ENCODE peak calls at places on chromosome 21, in five cellular contexts. One of them, this sample, is unnamed.

GRCh38 chr21:25385912-25386474 is 221.3 kb downstream of the MRPL39 start:
- DNase-seq in NCI-H2029: peak; percentile 25
- DNase-seq in upper lobe of right lung: no peak
- DNase-seq in AG08395: peak; percentile 58
- DNase-seq in NCI-H146: peak; percentile 71
- DNase-seq in this sample: peak; percentile 43

GRCh38 chr21:15009964-15010363 is 54.8 kb downstream of the NRIP1 start:
- DNase-seq in NCI-H2029: no peak
- DNase-seq in upper lobe of right lung: no peak
- DNase-seq in AG08395: peak; percentile 17
- DNase-seq in NCI-H146: no peak
- DNase-seq in this sample: no peak

GRCh38 chr21:35375115-35375514 is 326.0 kb upstream of the RUNX1 start:
- DNase-seq in NCI-H2029: no peak
- DNase-seq in upper lobe of right lung: no peak
- DNase-seq in AG08395: peak; percentile 69
- DNase-seq in NCI-H146: no peak
- DNase-seq in this sample: no peak

GRCh38 chr21:46328151-46328550 is 4.2 kb downstream of the PCNT start:
- DNase-seq in NCI-H2029: no peak
- DNase-seq in upper lobe of right lung: no peak
- DNase-seq in AG08395: no peak
- DNase-seq in NCI-H146: no peak
- DNase-seq in this sample: no peak

GRCh38 chr21:35428927-35429326 is 379.8 kb upstream of the RUNX1 start:
- DNase-seq in NCI-H2029: no peak
- DNase-seq in upper lobe of right lung: no peak
- DNase-seq in AG08395: peak; percentile 7
- DNase-seq in NCI-H146: no peak
- DNase-seq in this sample: no peak

GRCh38 chr21:31888936-31889371 is 16.1 kb downstream of the HUNK start:
- DNase-seq in NCI-H2029: peak; percentile 5
- DNase-seq in upper lobe of right lung: no peak
- DNase-seq in AG08395: peak; percentile 17
- DNase-seq in NCI-H146: no peak
- DNase-seq in this sample: no peak

GRCh38 chr21:43932005-43932404 is 67.0 kb downstream of the AGPAT3 start:
- DNase-seq in NCI-H2029: no peak
- DNase-seq in upper lobe of right lung: no peak
- DNase-seq in AG08395: no peak
- DNase-seq in NCI-H146: no peak
- DNase-seq in this sample: no peak

GRCh38 chr21:43331962-43332458 is 94.9 kb downstream of the SIK1 start:
- DNase-seq in NCI-H2029: peak; percentile 95
- DNase-seq in upper lobe of right lung: no peak
- DNase-seq in AG08395: peak; percentile 24
- DNase-seq in NCI-H146: no peak
- DNase-seq in this sample: no peak

GRCh38 chr21:44681152-44681551 is 811 bp downstream of the KRTAP12-1 start:
- DNase-seq in NCI-H2029: no peak
- DNase-seq in upper lobe of right lung: no peak
- DNase-seq in AG08395: no peak
- DNase-seq in NCI-H146: no peak
- DNase-seq in this sample: no peak

GRCh38 chr21:45997495-45998275 is 16.1 kb downstream of the COL6A1 start:
- DNase-seq in NCI-H2029: no peak
- DNase-seq in upper lobe of right lung: no peak
- DNase-seq in AG08395: no peak
- DNase-seq in NCI-H146: no peak
- DNase-seq in this sample: no peak

GRCh38 chr21:14078746-14079375 is 131.9 kb downstream of the LIPI start:
- DNase-seq in NCI-H2029: no peak
- DNase-seq in upper lobe of right lung: no peak
- DNase-seq in AG08395: no peak
- DNase-seq in NCI-H146: no peak
- DNase-seq in this sample: no peak

GRCh38 chr21:37682908-37683307 is 233.3 kb downstream of the KCNJ6 start:
- DNase-seq in NCI-H2029: no peak
- DNase-seq in upper lobe of right lung: no peak
- DNase-seq in AG08395: no peak
- DNase-seq in NCI-H146: no peak
- DNase-seq in this sample: no peak

GRCh38 chr21:37071561-37072238 is 1.2 kb downstream of the PIGP start:
- DNase-seq in NCI-H2029: no peak
- DNase-seq in upper lobe of right lung: peak; percentile 77
- DNase-seq in AG08395: peak; percentile 65
- DNase-seq in NCI-H146: peak; percentile 48
- DNase-seq in this sample: no peak

GRCh38 chr21:42097860-42098259 is 26.7 kb downstream of the UMODL1 start:
- DNase-seq in NCI-H2029: peak; percentile 80
- DNase-seq in upper lobe of right lung: no peak
- DNase-seq in AG08395: peak; percentile 97
- DNase-seq in NCI-H146: peak; percentile 29
- DNase-seq in this sample: no peak

GRCh38 chr21:39518845-39519205 is 67.1 kb downstream of the SH3BGR start:
- DNase-seq in NCI-H2029: no peak
- DNase-seq in upper lobe of right lung: no peak
- DNase-seq in AG08395: no peak
- DNase-seq in NCI-H146: no peak
- DNase-seq in this sample: no peak

GRCh38 chr21:33640697-33641338 is 723 bp downstream of the CRYZL1 start:
- DNase-seq in NCI-H2029: no peak
- DNase-seq in upper lobe of right lung: no peak
- DNase-seq in AG08395: peak; percentile 15
- DNase-seq in NCI-H146: peak; percentile 58
- DNase-seq in this sample: no peak

GRCh38 chr21:35540950-35541632 is 492.0 kb upstream of the RUNX1 start:
- DNase-seq in NCI-H2029: peak; percentile 72
- DNase-seq in upper lobe of right lung: no peak
- DNase-seq in AG08395: peak; percentile 72
- DNase-seq in NCI-H146: peak; percentile 82
- DNase-seq in this sample: no peak

GRCh38 chr21:36207577-36208320 is 51.1 kb downstream of the DOP1B start:
- DNase-seq in NCI-H2029: no peak
- DNase-seq in upper lobe of right lung: no peak
- DNase-seq in AG08395: peak; percentile 17
- DNase-seq in NCI-H146: no peak
- DNase-seq in this sample: no peak

GRCh38 chr21:38229260-38229877 is 27.4 kb upstream of the KCNJ15 start:
- DNase-seq in NCI-H2029: peak; percentile 10
- DNase-seq in upper lobe of right lung: no peak
- DNase-seq in AG08395: no peak
- DNase-seq in NCI-H146: no peak
- DNase-seq in this sample: peak; percentile 18

GRCh38 chr21:32424674-32425073 is 12.2 kb downstream of the EVA1C start:
- DNase-seq in NCI-H2029: no peak
- DNase-seq in upper lobe of right lung: no peak
- DNase-seq in AG08395: no peak
- DNase-seq in NCI-H146: no peak
- DNase-seq in this sample: no peak

GRCh38 chr21:41653944-41654625 is 112.8 kb downstream of the RIPK4 start:
- DNase-seq in NCI-H2029: no peak
- DNase-seq in upper lobe of right lung: no peak
- DNase-seq in AG08395: peak; percentile 88
- DNase-seq in NCI-H146: no peak
- DNase-seq in this sample: no peak

GRCh38 chr21:45103966-45104520 is 29.7 kb downstream of the ADARB1 start:
- DNase-seq in NCI-H2029: no peak
- DNase-seq in upper lobe of right lung: no peak
- DNase-seq in AG08395: no peak
- DNase-seq in NCI-H146: no peak
- DNase-seq in this sample: no peak

GRCh38 chr21:45224189-45224938 is 63.3 kb downstream of the POFUT2 start:
- DNase-seq in NCI-H2029: no peak
- DNase-seq in upper lobe of right lung: peak; percentile 64
- DNase-seq in AG08395: no peak
- DNase-seq in NCI-H146: no peak
- DNase-seq in this sample: no peak

GRCh38 chr21:35503646-35504045 is 454.5 kb upstream of the RUNX1 start:
- DNase-seq in NCI-H2029: no peak
- DNase-seq in upper lobe of right lung: no peak
- DNase-seq in AG08395: peak; percentile 38
- DNase-seq in NCI-H146: peak; percentile 39
- DNase-seq in this sample: no peak

GRCh38 chr21:31326478-31327247 is 17.4 kb downstream of the TIAM1 start:
- DNase-seq in NCI-H2029: no peak
- DNase-seq in upper lobe of right lung: no peak
- DNase-seq in AG08395: peak; percentile 28
- DNase-seq in NCI-H146: no peak
- DNase-seq in this sample: no peak

GRCh38 chr21:37149411-37149810 is 76.4 kb downstream of the TTC3 start:
- DNase-seq in NCI-H2029: no peak
- DNase-seq in upper lobe of right lung: no peak
- DNase-seq in AG08395: peak; percentile 64
- DNase-seq in NCI-H146: no peak
- DNase-seq in this sample: no peak

GRCh38 chr21:38952890-38953289 is 147.2 kb downstream of the ETS2 start:
- DNase-seq in NCI-H2029: peak; percentile 34
- DNase-seq in upper lobe of right lung: no peak
- DNase-seq in AG08395: no peak
- DNase-seq in NCI-H146: no peak
- DNase-seq in this sample: no peak

GRCh38 chr21:15826908-15827601 is 97.3 kb downstream of the USP25 start:
- DNase-seq in NCI-H2029: no peak
- DNase-seq in upper lobe of right lung: no peak
- DNase-seq in AG08395: no peak
- DNase-seq in NCI-H146: no peak
- DNase-seq in this sample: no peak

GRCh38 chr21:43192501-43193081 is 23.8 kb downstream of the CRYAA start:
- DNase-seq in NCI-H2029: no peak
- DNase-seq in upper lobe of right lung: peak; percentile 44
- DNase-seq in AG08395: no peak
- DNase-seq in NCI-H146: no peak
- DNase-seq in this sample: no peak

GRCh38 chr21:46667735-46668380 is 32.4 kb downstream of the PRMT2 start:
- DNase-seq in NCI-H2029: peak; percentile 6
- DNase-seq in upper lobe of right lung: no peak
- DNase-seq in AG08395: peak; percentile 17
- DNase-seq in NCI-H146: peak; percentile 63
- DNase-seq in this sample: no peak

GRCh38 chr21:42036313-42036712 is 26.2 kb upstream of the ZBTB21 start:
- DNase-seq in NCI-H2029: no peak
- DNase-seq in upper lobe of right lung: no peak
- DNase-seq in AG08395: no peak
- DNase-seq in NCI-H146: no peak
- DNase-seq in this sample: no peak

GRCh38 chr21:22827422-22827821 is 1829.2 kb downstream of the NCAM2 start:
- DNase-seq in NCI-H2029: no peak
- DNase-seq in upper lobe of right lung: no peak
- DNase-seq in AG08395: no peak
- DNase-seq in NCI-H146: no peak
- DNase-seq in this sample: no peak

GRCh38 chr21:41387042-41387819 is 25.4 kb downstream of the MX2 start:
- DNase-seq in NCI-H2029: no peak
- DNase-seq in upper lobe of right lung: no peak
- DNase-seq in AG08395: no peak
- DNase-seq in NCI-H146: no peak
- DNase-seq in this sample: no peak

GRCh38 chr21:45011426-45011825 is 63.0 kb upstream of the ADARB1 start:
- DNase-seq in NCI-H2029: no peak
- DNase-seq in upper lobe of right lung: no peak
- DNase-seq in AG08395: no peak
- DNase-seq in NCI-H146: no peak
- DNase-seq in this sample: no peak

GRCh38 chr21:32457360-32457840 is 44.9 kb downstream of the EVA1C start:
- DNase-seq in NCI-H2029: peak; percentile 25
- DNase-seq in upper lobe of right lung: peak; percentile 74
- DNase-seq in AG08395: peak; percentile 15
- DNase-seq in NCI-H146: no peak
- DNase-seq in this sample: no peak

GRCh38 chr21:18908641-18909040 is 505.1 kb upstream of the TMPRSS15 start:
- DNase-seq in NCI-H2029: no peak
- DNase-seq in upper lobe of right lung: no peak
- DNase-seq in AG08395: no peak
- DNase-seq in NCI-H146: no peak
- DNase-seq in this sample: no peak

GRCh38 chr21:31366825-31367224 is 22.8 kb upstream of the TIAM1 start:
- DNase-seq in NCI-H2029: peak; percentile 26
- DNase-seq in upper lobe of right lung: no peak
- DNase-seq in AG08395: no peak
- DNase-seq in NCI-H146: no peak
- DNase-seq in this sample: no peak

GRCh38 chr21:34865922-34866271 is 183.2 kb downstream of the RUNX1 start:
- DNase-seq in NCI-H2029: no peak
- DNase-seq in upper lobe of right lung: no peak
- DNase-seq in AG08395: no peak
- DNase-seq in NCI-H146: no peak
- DNase-seq in this sample: peak; percentile 68

GRCh38 chr21:37917612-37918011 is 1.4 kb upstream of the KCNJ6 start:
- DNase-seq in NCI-H2029: no peak
- DNase-seq in upper lobe of right lung: no peak
- DNase-seq in AG08395: peak; percentile 20
- DNase-seq in NCI-H146: no peak
- DNase-seq in this sample: no peak

This sample was measured in iPS DF 6.9.